ENCODE peak calls at places on chromosomes 13 and 19, in four cellular contexts. One of them, this sample, is unnamed.

GRCh38 chr19:50460161-50460765 is 16.0 kb upstream of the EMC10 start:
- DNase-seq in keratinocyte: no peak
- DNase-seq in foreskin keratinocyte: peak
- DNase-seq in mucosa of descending colon: no peak
- DNase-seq in this sample: no peak

GRCh38 chr19:23286477-23286876 is 36.3 kb upstream of the ZNF724 start:
- DNase-seq in keratinocyte: no peak
- DNase-seq in foreskin keratinocyte: no peak
- DNase-seq in mucosa of descending colon: no peak
- DNase-seq in this sample: no peak

GRCh38 chr13:59633290-59633689 is 530.4 kb downstream of the DIAPH3 start:
- DNase-seq in keratinocyte: no peak
- DNase-seq in foreskin keratinocyte: no peak
- DNase-seq in mucosa of descending colon: no peak
- DNase-seq in this sample: peak

GRCh38 chr19:58154287-58154678 is 3.7 kb upstream of the ZNF329 start:
- DNase-seq in keratinocyte: no peak
- DNase-seq in foreskin keratinocyte: peak
- DNase-seq in mucosa of descending colon: peak
- DNase-seq in this sample: no peak

GRCh38 chr13:89097994-89098393 is 1426.8 kb downstream of the SLITRK5 start:
- DNase-seq in keratinocyte: no peak
- DNase-seq in foreskin keratinocyte: peak
- DNase-seq in mucosa of descending colon: no peak
- DNase-seq in this sample: no peak

GRCh38 chr13:19862511-19863313 is 737 bp downstream of the ZMYM5 start:
- DNase-seq in keratinocyte: no peak
- DNase-seq in foreskin keratinocyte: peak
- DNase-seq in mucosa of descending colon: peak
- DNase-seq in this sample: peak

GRCh38 chr13:42654760-42655159 is 80.8 kb downstream of the TNFSF11 start:
- DNase-seq in keratinocyte: no peak
- DNase-seq in foreskin keratinocyte: no peak
- DNase-seq in mucosa of descending colon: no peak
- DNase-seq in this sample: no peak

GRCh38 chr13:96771501-96772367 is 222.5 kb downstream of the OXGR1 start:
- DNase-seq in keratinocyte: no peak
- DNase-seq in foreskin keratinocyte: peak
- DNase-seq in mucosa of descending colon: no peak
- DNase-seq in this sample: no peak

GRCh38 chr19:18951721-18952281 is 10.8 kb upstream of the HOMER3 start:
- DNase-seq in keratinocyte: peak
- DNase-seq in foreskin keratinocyte: peak
- DNase-seq in mucosa of descending colon: no peak
- DNase-seq in this sample: no peak

GRCh38 chr19:48938256-48938655 is 4.8 kb downstream of the DHDH start:
- DNase-seq in keratinocyte: no peak
- DNase-seq in foreskin keratinocyte: no peak
- DNase-seq in mucosa of descending colon: no peak
- DNase-seq in this sample: no peak

GRCh38 chr13:35702316-35702715 is 225.8 kb upstream of the MAB21L1 start:
- DNase-seq in keratinocyte: no peak
- DNase-seq in foreskin keratinocyte: no peak
- DNase-seq in mucosa of descending colon: no peak
- DNase-seq in this sample: no peak

GRCh38 chr13:34076943-34077703 is 259.2 kb downstream of the RFC3 start:
- DNase-seq in keratinocyte: no peak
- DNase-seq in foreskin keratinocyte: peak
- DNase-seq in mucosa of descending colon: no peak
- DNase-seq in this sample: no peak

GRCh38 chr19:35750167-35750566 is 1.8 kb downstream of the LIN37 start:
- DNase-seq in keratinocyte: no peak
- DNase-seq in foreskin keratinocyte: no peak
- DNase-seq in mucosa of descending colon: no peak
- DNase-seq in this sample: no peak

GRCh38 chr13:75495938-75496337 is 14.0 kb upstream of the TBC1D4 start:
- DNase-seq in keratinocyte: no peak
- DNase-seq in foreskin keratinocyte: no peak
- DNase-seq in mucosa of descending colon: no peak
- DNase-seq in this sample: no peak

GRCh38 chr13:105016266-105016665 is 1519.2 kb downstream of the EFNB2 start:
- DNase-seq in keratinocyte: no peak
- DNase-seq in foreskin keratinocyte: no peak
- DNase-seq in mucosa of descending colon: no peak
- DNase-seq in this sample: no peak

GRCh38 chr19:16943942-16944625 is 55.3 kb downstream of the F2RL3 start:
- DNase-seq in keratinocyte: no peak
- DNase-seq in foreskin keratinocyte: no peak
- DNase-seq in mucosa of descending colon: no peak
- DNase-seq in this sample: no peak

GRCh38 chr13:65808061-65808460 is 1422.1 kb downstream of the PCDH9 start:
- DNase-seq in keratinocyte: no peak
- DNase-seq in foreskin keratinocyte: no peak
- DNase-seq in mucosa of descending colon: no peak
- DNase-seq in this sample: no peak

GRCh38 chr13:23956106-23956505 is 58.8 kb upstream of the C1QTNF9B start:
- DNase-seq in keratinocyte: peak
- DNase-seq in foreskin keratinocyte: peak
- DNase-seq in mucosa of descending colon: no peak
- DNase-seq in this sample: no peak

GRCh38 chr13:50599046-50599445 is 244.4 kb downstream of the DLEU7 start:
- DNase-seq in keratinocyte: no peak
- DNase-seq in foreskin keratinocyte: no peak
- DNase-seq in mucosa of descending colon: no peak
- DNase-seq in this sample: no peak

GRCh38 chr13:99431927-99432636 is 69.2 kb upstream of the TM9SF2 start:
- DNase-seq in keratinocyte: no peak
- DNase-seq in foreskin keratinocyte: no peak
- DNase-seq in mucosa of descending colon: no peak
- DNase-seq in this sample: no peak

DNA sequence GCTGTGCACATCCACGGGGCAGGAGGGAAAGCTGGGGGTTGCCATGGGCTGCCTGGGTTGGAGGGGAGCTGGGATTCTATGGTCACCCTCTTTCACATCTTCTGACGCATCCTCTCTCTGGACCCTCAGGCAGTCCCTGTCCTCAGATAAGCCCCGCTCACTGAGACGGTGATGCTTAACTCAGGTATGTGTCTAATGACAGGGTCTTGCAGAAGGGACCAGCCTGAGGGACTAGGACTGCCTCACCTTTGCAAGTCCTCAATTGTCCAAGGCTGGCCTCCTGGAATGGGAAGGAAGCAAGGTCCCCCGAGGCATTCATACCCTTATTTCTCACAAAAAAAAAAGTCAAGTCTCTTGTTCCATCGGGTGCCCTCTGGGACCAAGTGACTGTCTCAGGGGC is 37.7 kb upstream of the CCNE1 start:
- DNase-seq in keratinocyte: no peak
- DNase-seq in foreskin keratinocyte: no peak
- DNase-seq in mucosa of descending colon: no peak
- DNase-seq in this sample: no peak
- TF ChIP-seq CTCF in keratinocyte: no peak
- TF ChIP-seq CTCF in foreskin keratinocyte: no peak
- TF ChIP-seq CTCF in mucosa of descending colon: no peak
- TF ChIP-seq CTCF in this sample: no peak

DNA sequence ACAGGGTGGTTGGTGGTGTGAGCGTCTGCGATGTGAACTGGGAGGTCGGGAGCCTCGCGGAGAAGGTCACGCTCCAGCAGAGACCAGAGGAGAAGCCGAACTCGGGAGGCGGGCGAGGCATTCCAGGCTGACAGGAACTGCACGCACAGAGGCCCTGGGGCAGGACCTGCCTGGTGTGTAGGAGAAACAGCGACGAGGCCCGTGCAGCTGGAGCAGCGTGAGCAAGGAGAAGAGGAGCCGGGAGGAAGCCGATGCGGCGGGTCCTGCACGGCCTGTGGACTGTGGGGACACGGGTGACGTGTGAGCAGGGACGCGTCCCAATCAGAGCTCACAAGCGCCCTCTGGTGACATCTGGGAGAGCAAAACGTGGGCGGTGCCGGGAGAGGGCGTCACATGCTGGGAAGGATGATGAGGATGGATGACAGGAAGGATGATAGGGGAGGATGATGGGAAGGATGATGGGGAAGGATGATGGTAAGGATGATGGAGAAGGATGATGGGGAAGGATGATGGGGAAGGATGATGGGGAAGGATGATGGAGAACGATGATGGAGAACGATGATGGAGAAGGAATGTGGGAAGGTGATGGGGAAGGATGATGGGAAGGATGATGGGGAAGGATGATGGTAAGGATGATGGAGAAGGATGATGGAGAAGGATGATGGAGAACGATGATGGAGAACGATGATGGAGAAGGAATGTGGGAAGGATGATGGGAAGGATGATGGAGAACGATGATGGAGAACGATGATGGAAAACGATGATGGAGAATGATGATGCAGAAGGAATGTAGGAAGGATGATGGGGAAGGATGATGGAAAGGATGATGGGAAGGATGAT is 16.1 kb upstream of the MADCAM1 start:
- DNase-seq in keratinocyte: no peak
- DNase-seq in foreskin keratinocyte: no peak
- DNase-seq in mucosa of descending colon: no peak
- DNase-seq in this sample: peak
- TF ChIP-seq CTCF in keratinocyte: peak
- TF ChIP-seq CTCF in foreskin keratinocyte: peak
- TF ChIP-seq CTCF in mucosa of descending colon: peak
- TF ChIP-seq CTCF in this sample: peak

DNA sequence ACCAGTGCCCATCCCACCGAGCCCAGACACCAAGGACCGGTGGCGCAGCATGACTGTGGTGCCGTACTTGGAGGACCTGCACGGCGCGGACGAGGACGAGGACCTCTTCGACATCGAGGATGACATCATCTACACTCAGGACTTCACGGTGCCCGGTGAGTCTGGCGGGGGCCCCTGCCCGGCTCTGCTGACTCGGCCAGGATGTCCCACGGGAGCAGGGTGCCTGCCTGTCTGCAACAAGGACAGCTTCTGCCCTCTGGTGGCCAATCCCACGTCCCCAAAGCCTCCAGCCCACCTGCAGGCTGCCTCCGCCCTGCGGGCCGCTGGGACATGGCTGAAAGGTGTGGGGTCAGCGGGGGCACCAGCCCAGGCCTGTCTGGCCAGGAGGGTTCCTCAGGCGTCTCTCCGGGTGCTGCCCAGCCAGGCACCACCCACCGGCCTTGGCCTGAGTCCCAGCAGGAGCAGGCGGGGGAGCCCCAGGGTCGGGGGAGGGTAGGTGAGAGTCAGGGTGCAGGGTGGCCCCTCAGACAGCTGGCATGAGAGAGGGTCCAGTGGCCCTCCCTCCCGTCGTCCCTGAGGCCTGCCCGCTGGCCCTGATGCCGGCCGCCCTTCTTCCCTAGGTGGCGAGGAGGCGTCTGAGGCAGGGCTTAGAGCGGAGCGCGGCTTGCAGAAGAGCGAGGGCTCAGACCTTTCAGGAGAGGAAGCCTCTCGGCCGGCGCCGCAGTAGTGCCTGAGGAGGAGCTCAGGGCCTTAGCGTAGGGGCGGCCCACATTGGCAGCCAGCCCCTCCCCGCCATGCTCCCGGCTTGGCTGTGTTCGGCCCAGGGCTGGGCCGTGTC is 14.6 kb downstream of the CBARP start:
- DNase-seq in keratinocyte: no peak
- DNase-seq in foreskin keratinocyte: no peak
- DNase-seq in mucosa of descending colon: no peak
- DNase-seq in this sample: no peak
- TF ChIP-seq CTCF in keratinocyte: peak
- TF ChIP-seq CTCF in foreskin keratinocyte: peak
- TF ChIP-seq CTCF in mucosa of descending colon: no peak
- TF ChIP-seq CTCF in this sample: peak

GRCh38 chr13:21619633-21620220 is 15.8 kb upstream of the MICU2 start:
- DNase-seq in keratinocyte: no peak
- DNase-seq in foreskin keratinocyte: no peak
- DNase-seq in mucosa of descending colon: no peak
- DNase-seq in this sample: no peak

GRCh38 chr13:21620858-21621257 is 16.9 kb upstream of the MICU2 start:
- DNase-seq in keratinocyte: no peak
- DNase-seq in foreskin keratinocyte: no peak
- DNase-seq in mucosa of descending colon: no peak
- DNase-seq in this sample: no peak

GRCh38 chr13:21625366-21625765 is 21.4 kb upstream of the MICU2 start:
- DNase-seq in keratinocyte: no peak
- DNase-seq in foreskin keratinocyte: peak
- DNase-seq in mucosa of descending colon: no peak
- DNase-seq in this sample: no peak
- TF ChIP-seq CTCF in keratinocyte: peak
- TF ChIP-seq CTCF in foreskin keratinocyte: peak
- TF ChIP-seq CTCF in mucosa of descending colon: peak
- TF ChIP-seq CTCF in this sample: no peak

DNA sequence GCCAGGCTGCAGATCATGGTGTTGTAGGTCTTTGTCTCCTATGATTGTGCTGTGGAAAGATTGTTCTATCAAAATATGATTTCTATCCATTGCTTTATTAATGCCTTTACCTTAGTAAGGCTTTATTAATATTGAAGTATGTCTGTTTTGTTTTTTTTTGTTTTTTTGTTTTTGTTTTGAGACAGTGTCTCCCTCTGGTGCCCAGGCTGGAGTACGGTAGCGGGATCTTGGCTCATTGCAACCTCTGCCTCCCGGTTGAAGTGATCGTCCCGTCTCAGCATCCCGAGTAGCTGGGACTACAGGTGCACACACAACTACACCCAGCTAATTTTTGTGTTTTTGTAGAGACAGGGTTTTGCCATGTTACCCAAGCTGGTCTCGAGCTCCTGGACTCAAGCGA is 7.7 kb downstream of the IRGC start:
- DNase-seq in keratinocyte: no peak
- DNase-seq in foreskin keratinocyte: no peak
- DNase-seq in mucosa of descending colon: no peak
- DNase-seq in this sample: no peak
- TF ChIP-seq CTCF in keratinocyte: peak
- TF ChIP-seq CTCF in foreskin keratinocyte: peak
- TF ChIP-seq CTCF in mucosa of descending colon: peak
- TF ChIP-seq CTCF in this sample: no peak

GRCh38 chr19:29873801-29874575 is 62.2 kb downstream of the CCNE1 start:
- DNase-seq in keratinocyte: no peak
- DNase-seq in foreskin keratinocyte: no peak
- DNase-seq in mucosa of descending colon: no peak
- DNase-seq in this sample: peak

GRCh38 chr19:29875931-29876330 is 64.1 kb downstream of the CCNE1 start:
- DNase-seq in keratinocyte: no peak
- DNase-seq in foreskin keratinocyte: no peak
- DNase-seq in mucosa of descending colon: no peak
- DNase-seq in this sample: peak

GRCh38 chr19:29871143-29871542 is 59.4 kb downstream of the CCNE1 start:
- DNase-seq in keratinocyte: no peak
- DNase-seq in foreskin keratinocyte: no peak
- DNase-seq in mucosa of descending colon: no peak
- DNase-seq in this sample: no peak

GRCh38 chr19:29873024-29873800 is 61.4 kb downstream of the CCNE1 start:
- DNase-seq in keratinocyte: no peak
- DNase-seq in foreskin keratinocyte: no peak
- DNase-seq in mucosa of descending colon: no peak
- DNase-seq in this sample: peak

GRCh38 chr19:29872224-29872731 is 60.5 kb downstream of the CCNE1 start:
- DNase-seq in keratinocyte: no peak
- DNase-seq in foreskin keratinocyte: no peak
- DNase-seq in mucosa of descending colon: no peak
- DNase-seq in this sample: peak
- TF ChIP-seq CTCF in keratinocyte: no peak
- TF ChIP-seq CTCF in foreskin keratinocyte: peak
- TF ChIP-seq CTCF in mucosa of descending colon: no peak
- TF ChIP-seq CTCF in this sample: no peak